ENCODE peak calls at places on chromosomes 1 and 21, in five cellular contexts. One of them, this sample, is unnamed.
A peak's percentile ranks its signal among the peaks of the same experiment; 100 is the strongest.

GRCh38 chr1:84525738-84526137 is 19.4 kb upstream of the GNG5 start:
- DNase-seq in transverse colon: no peak
- DNase-seq in ovary: no peak
- DNase-seq in SK-N-SH: no peak
- DNase-seq in cardiac muscle cell: no peak
- DNase-seq in this sample: no peak

GRCh38 chr1:164748253-164748899 is 189.4 kb downstream of the PBX1 start:
- DNase-seq in transverse colon: no peak
- DNase-seq in ovary: peak; percentile 68
- DNase-seq in SK-N-SH: no peak
- DNase-seq in cardiac muscle cell: no peak
- DNase-seq in this sample: no peak

GRCh38 chr1:230243583-230244377 is 176.7 kb downstream of the GALNT2 start:
- DNase-seq in transverse colon: no peak
- DNase-seq in ovary: no peak
- DNase-seq in SK-N-SH: no peak
- DNase-seq in cardiac muscle cell: no peak
- DNase-seq in this sample: no peak

GRCh38 chr1:91173379-91173890 is 151.6 kb upstream of the ZNF644 start:
- DNase-seq in transverse colon: no peak
- DNase-seq in ovary: no peak
- DNase-seq in SK-N-SH: no peak
- DNase-seq in cardiac muscle cell: no peak
- DNase-seq in this sample: no peak

GRCh38 chr1:10338047-10338446 is 60.8 kb upstream of the PGD start:
- DNase-seq in transverse colon: peak; percentile 23
- DNase-seq in ovary: peak; percentile 42
- DNase-seq in SK-N-SH: peak; percentile 71
- DNase-seq in cardiac muscle cell: peak; percentile 62
- DNase-seq in this sample: peak; percentile 22

GRCh38 chr1:107683683-107684082 is 281.3 kb downstream of the VAV3 start:
- DNase-seq in transverse colon: no peak
- DNase-seq in ovary: no peak
- DNase-seq in SK-N-SH: no peak
- DNase-seq in cardiac muscle cell: no peak
- DNase-seq in this sample: no peak

GRCh38 chr1:18794561-18794960 is 64.9 kb downstream of the TAS1R2 start:
- DNase-seq in transverse colon: no peak
- DNase-seq in ovary: no peak
- DNase-seq in SK-N-SH: peak; percentile 74
- DNase-seq in cardiac muscle cell: peak; percentile 55
- DNase-seq in this sample: no peak

GRCh38 chr1:63779338-63779819 is 5.6 kb downstream of the ROR1 start:
- DNase-seq in transverse colon: no peak
- DNase-seq in ovary: no peak
- DNase-seq in SK-N-SH: no peak
- DNase-seq in cardiac muscle cell: no peak
- DNase-seq in this sample: no peak

GRCh38 chr1:186738896-186739295 is 58.7 kb upstream of the PTGS2 start:
- DNase-seq in transverse colon: no peak
- DNase-seq in ovary: no peak
- DNase-seq in SK-N-SH: no peak
- DNase-seq in cardiac muscle cell: no peak
- DNase-seq in this sample: no peak

GRCh38 chr1:39802496-39803260 is 14.0 kb upstream of the BMP8B start:
- DNase-seq in transverse colon: no peak
- DNase-seq in ovary: no peak
- DNase-seq in SK-N-SH: no peak
- DNase-seq in cardiac muscle cell: no peak
- DNase-seq in this sample: no peak

GRCh38 chr1:240027059-240027462 is 64.6 kb upstream of the FMN2 start:
- DNase-seq in transverse colon: peak; percentile 49
- DNase-seq in ovary: no peak
- DNase-seq in SK-N-SH: peak; percentile 65
- DNase-seq in cardiac muscle cell: peak; percentile 69
- DNase-seq in this sample: peak; percentile 62

GRCh38 chr21:31135536-31136184 is 97.4 kb upstream of the KRTAP19-8 start:
- DNase-seq in transverse colon: no peak
- DNase-seq in ovary: no peak
- DNase-seq in SK-N-SH: no peak
- DNase-seq in cardiac muscle cell: no peak
- DNase-seq in this sample: no peak

GRCh38 chr21:45361033-45361997 is 43.6 kb upstream of the COL18A1 start:
- DNase-seq in transverse colon: no peak
- DNase-seq in ovary: no peak
- DNase-seq in SK-N-SH: no peak
- DNase-seq in cardiac muscle cell: no peak
- DNase-seq in this sample: no peak

GRCh38 chr1:47481936-47482335 is 44.1 kb downstream of the FOXD2 start:
- DNase-seq in transverse colon: no peak
- DNase-seq in ovary: no peak
- DNase-seq in SK-N-SH: no peak
- DNase-seq in cardiac muscle cell: no peak
- DNase-seq in this sample: no peak

GRCh38 chr1:29122987-29123870 is 474 bp downstream of the TMEM200B start:
- DNase-seq in transverse colon: peak; percentile 21
- DNase-seq in ovary: peak; percentile 63
- DNase-seq in SK-N-SH: peak; percentile 65
- DNase-seq in cardiac muscle cell: peak; percentile 53
- DNase-seq in this sample: peak; percentile 48

GRCh38 chr1:165403835-165404482 is 41.0 kb downstream of the RXRG start:
- DNase-seq in transverse colon: no peak
- DNase-seq in ovary: no peak
- DNase-seq in SK-N-SH: peak; percentile 55
- DNase-seq in cardiac muscle cell: peak; percentile 57
- DNase-seq in this sample: peak; percentile 37

GRCh38 chr21:15894596-15894995 is 164.8 kb downstream of the USP25 start:
- DNase-seq in transverse colon: no peak
- DNase-seq in ovary: no peak
- DNase-seq in SK-N-SH: peak; percentile 9
- DNase-seq in cardiac muscle cell: no peak
- DNase-seq in this sample: peak; percentile 55

GRCh38 chr1:116134178-116134773 is 23.1 kb downstream of the MAB21L3 start:
- DNase-seq in transverse colon: no peak
- DNase-seq in ovary: no peak
- DNase-seq in SK-N-SH: no peak
- DNase-seq in cardiac muscle cell: no peak
- DNase-seq in this sample: peak; percentile 31

GRCh38 chr1:247332215-247332900 is 691 bp upstream of the ZNF496 start:
- DNase-seq in transverse colon: peak; percentile 61
- DNase-seq in ovary: peak; percentile 65
- DNase-seq in SK-N-SH: peak; percentile 83
- DNase-seq in cardiac muscle cell: peak; percentile 67
- DNase-seq in this sample: peak; percentile 56

GRCh38 chr1:226980122-226980551 is 40.0 kb downstream of the COQ8A start:
- DNase-seq in transverse colon: no peak
- DNase-seq in ovary: no peak
- DNase-seq in SK-N-SH: no peak
- DNase-seq in cardiac muscle cell: no peak
- DNase-seq in this sample: no peak

GRCh38 chr1:43786201-43786958 is 79.0 kb downstream of the ST3GAL3 start:
- DNase-seq in transverse colon: no peak
- DNase-seq in ovary: peak; percentile 22
- DNase-seq in SK-N-SH: no peak
- DNase-seq in cardiac muscle cell: no peak
- DNase-seq in this sample: no peak

GRCh38 chr21:44497641-44498243 is 42.3 kb downstream of the KRTAP10-1 start:
- DNase-seq in transverse colon: no peak
- DNase-seq in ovary: no peak
- DNase-seq in SK-N-SH: no peak
- DNase-seq in cardiac muscle cell: no peak
- DNase-seq in this sample: no peak

GRCh38 chr1:15852828-15853302 is 5.4 kb downstream of the SPEN start:
- DNase-seq in transverse colon: no peak
- DNase-seq in ovary: no peak
- DNase-seq in SK-N-SH: no peak
- DNase-seq in cardiac muscle cell: no peak
- DNase-seq in this sample: no peak

GRCh38 chr1:15863156-15863901 is 15.8 kb downstream of the SPEN start:
- DNase-seq in transverse colon: no peak
- DNase-seq in ovary: no peak
- DNase-seq in SK-N-SH: no peak
- DNase-seq in cardiac muscle cell: no peak
- DNase-seq in this sample: no peak

GRCh38 chr1:15856888-15857287 is 9.4 kb downstream of the SPEN start:
- DNase-seq in transverse colon: no peak
- DNase-seq in ovary: no peak
- DNase-seq in SK-N-SH: no peak
- DNase-seq in cardiac muscle cell: no peak
- DNase-seq in this sample: no peak

GRCh38 chr1:15858672-15859372 is 11.3 kb downstream of the SPEN start:
- DNase-seq in transverse colon: no peak
- DNase-seq in ovary: no peak
- DNase-seq in SK-N-SH: no peak
- DNase-seq in cardiac muscle cell: no peak
- DNase-seq in this sample: no peak

GRCh38 chr1:15858069-15858670 is 10.7 kb downstream of the SPEN start:
- DNase-seq in transverse colon: no peak
- DNase-seq in ovary: no peak
- DNase-seq in SK-N-SH: no peak
- DNase-seq in cardiac muscle cell: no peak
- DNase-seq in this sample: no peak
- H3K4me1 ChIP-seq in transverse colon: no peaks in the 10 kb centered on the region
- H3K4me1 ChIP-seq in ovary: peaks cover 12% of the 10 kb centered on the region
- H3K4me1 ChIP-seq in SK-N-SH: no peaks in the 10 kb centered on the region
- H3K4me1 ChIP-seq in cardiac muscle cell: no peaks in the 10 kb centered on the region
- H3K4me1 ChIP-seq in this sample: no peaks in the 10 kb centered on the region

GRCh38 chr1:7089485-7089884 is 304.2 kb downstream of the CAMTA1 start:
- DNase-seq in transverse colon: no peak
- DNase-seq in ovary: no peak
- DNase-seq in SK-N-SH: peak; percentile 73
- DNase-seq in cardiac muscle cell: no peak
- DNase-seq in this sample: no peak

GRCh38 chr1:7097938-7098592 is 312.8 kb downstream of the CAMTA1 start:
- DNase-seq in transverse colon: no peak
- DNase-seq in ovary: no peak
- DNase-seq in SK-N-SH: no peak
- DNase-seq in cardiac muscle cell: no peak
- DNase-seq in this sample: no peak

GRCh38 chr1:7095343-7095964 is 310.2 kb downstream of the CAMTA1 start:
- DNase-seq in transverse colon: no peak
- DNase-seq in ovary: no peak
- DNase-seq in SK-N-SH: no peak
- DNase-seq in cardiac muscle cell: no peak
- DNase-seq in this sample: no peak

GRCh38 chr1:7098641-7099040 is 313.4 kb downstream of the CAMTA1 start:
- DNase-seq in transverse colon: no peak
- DNase-seq in ovary: no peak
- DNase-seq in SK-N-SH: no peak
- DNase-seq in cardiac muscle cell: no peak
- DNase-seq in this sample: no peak

DNA sequence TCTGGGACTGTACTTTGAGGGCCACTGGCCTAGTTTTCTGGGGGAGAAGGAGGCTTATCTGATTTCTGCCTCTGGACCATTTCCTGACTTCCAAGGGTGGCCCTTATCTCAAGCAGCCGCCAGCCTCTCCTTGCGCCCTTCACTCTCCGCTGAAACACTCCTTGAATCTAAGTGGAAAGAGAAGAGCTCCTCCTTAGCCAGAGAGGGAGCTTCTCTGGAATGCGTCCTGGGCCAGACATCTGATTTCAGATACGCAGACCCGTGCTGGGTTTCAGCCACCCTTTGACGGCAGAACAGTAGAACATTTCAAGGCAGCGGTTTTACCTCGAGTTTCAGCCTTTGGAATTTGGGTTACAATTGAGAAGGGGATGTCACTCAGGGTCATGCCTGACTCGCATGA is 308.0 kb downstream of the CAMTA1 start:
- DNase-seq in transverse colon: no peak
- DNase-seq in ovary: no peak
- DNase-seq in SK-N-SH: no peak
- DNase-seq in cardiac muscle cell: peak; percentile 50
- DNase-seq in this sample: no peak
- H3K4me1 ChIP-seq in transverse colon: no peaks in the 10 kb centered on the region
- H3K4me1 ChIP-seq in ovary: no peaks in the 10 kb centered on the region
- H3K4me1 ChIP-seq in SK-N-SH: no peaks in the 10 kb centered on the region
- H3K4me1 ChIP-seq in cardiac muscle cell: peaks cover 30% of the 10 kb centered on the region
- H3K4me1 ChIP-seq in this sample: no peaks in the 10 kb centered on the region

GRCh38 chr1:20600156-20600555 is 11.3 kb downstream of the CDA start:
- DNase-seq in transverse colon: peak; percentile 47
- DNase-seq in ovary: no peak
- DNase-seq in SK-N-SH: no peak
- DNase-seq in cardiac muscle cell: no peak
- DNase-seq in this sample: no peak
- H3K4me1 ChIP-seq in transverse colon: no peaks in the 10 kb centered on the region
- H3K4me1 ChIP-seq in ovary: no peaks in the 10 kb centered on the region
- H3K4me1 ChIP-seq in SK-N-SH: peaks cover 7% of the 10 kb centered on the region
- H3K4me1 ChIP-seq in cardiac muscle cell: no peaks in the 10 kb centered on the region
- H3K4me1 ChIP-seq in this sample: no peaks in the 10 kb centered on the region

DNA sequence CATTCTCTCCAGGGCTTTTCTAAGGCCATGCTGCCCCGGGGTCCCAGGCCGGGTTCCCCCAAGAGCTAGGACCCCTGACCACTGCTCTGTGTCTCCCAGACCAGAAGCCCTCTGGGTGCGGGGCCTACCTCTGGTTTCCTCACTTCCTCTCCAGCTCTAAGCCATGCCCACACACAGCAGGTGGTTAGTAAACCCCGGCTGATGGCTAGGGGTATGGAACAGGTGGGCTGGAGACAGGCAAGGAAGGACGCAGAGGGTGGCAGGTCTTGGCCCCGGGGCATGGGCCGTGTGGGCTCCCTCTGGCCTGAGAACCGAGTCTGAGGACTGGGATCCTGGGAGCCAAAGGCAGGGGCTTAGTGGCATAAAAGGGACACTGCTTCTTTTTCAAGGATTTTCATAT is 15.9 kb upstream of the PLCH2 start:
- DNase-seq in transverse colon: no peak
- DNase-seq in ovary: no peak
- DNase-seq in SK-N-SH: no peak
- DNase-seq in cardiac muscle cell: no peak
- DNase-seq in this sample: no peak
- H3K4me1 ChIP-seq in transverse colon: no peaks in the 10 kb centered on the region
- H3K4me1 ChIP-seq in ovary: no peaks in the 10 kb centered on the region
- H3K4me1 ChIP-seq in SK-N-SH: no peaks in the 10 kb centered on the region
- H3K4me1 ChIP-seq in cardiac muscle cell: peaks cover 5% of the 10 kb centered on the region
- H3K4me1 ChIP-seq in this sample: no peaks in the 10 kb centered on the region

This sample was measured in HAP-1.